ENCODE peak calls at places on chromosomes 6 and 20, in nine cellular contexts. T is occipital lobe; H is CD4-positive, CD25-positive, alpha-beta regulatory T cell; O is AG08395; U is stimulated activated CD4-positive, alpha-beta T cell treated with anti-CD3 and anti-CD28 coated beads, Interleukin-4, amount 100 ng/mL, for 48 hours; B is stimulated activated CD8-positive, alpha-beta memory T cell treated with anti-CD3 and anti-CD28 coated beads, Interleukin-4, amount 100 ng/mL, for 24 hours; R is NCI-H1092 treated with DMSO at 0.1 percent for 48 hours; Q is nucleus accumbens; D is lung. J is an unnamed sample.

GRCh38 chr6:44646355-44646754 is 258.8 kb downstream of the CDC5L start:
- DNase-seq in D (no peak), O (peak), H (no peak), R (no peak), B (no peak), U (no peak), T (no peak), Q (no peak), J (peak)

GRCh38 chr6:52937908-52938307 is 28.4 kb upstream of the GSTA3 start:
- DNase-seq in O (peak), Q (no peak), U (no peak), T (no peak), H (no peak), B (no peak), D (no peak), R (no peak), J (peak)

GRCh38 chr6:156686429-156686939 is 90.7 kb upstream of the ARID1B start:
- DNase-seq in O (peak), D (no peak), U (peak), B (peak), Q (peak), H (peak), R (peak), T (no peak), J (peak)

GRCh38 chr6:122151768-122152167 is 247.7 kb upstream of the HSF2 start:
- DNase-seq in Q (no peak), H (no peak), U (no peak), R (no peak), B (no peak), D (no peak), O (no peak), T (no peak), J (no peak)

GRCh38 chr20:26167499-26167898 is 470.8 kb upstream of the ZNF337 start:
- DNase-seq in B (no peak), T (no peak), R (no peak), H (no peak), O (peak), U (no peak), Q (no peak), D (no peak), J (peak)

GRCh38 chr6:14283600-14284235 is 166.1 kb downstream of the CD83 start:
- DNase-seq in U (no peak), Q (no peak), B (no peak), O (no peak), T (no peak), H (no peak), R (no peak), D (no peak), J (peak)

GRCh38 chr6:104789770-104790190 is 69.9 kb downstream of the HACE1 start:
- DNase-seq in U (no peak), B (no peak), D (no peak), H (peak), Q (no peak), T (no peak), R (no peak), O (peak), J (peak)

GRCh38 chr20:11880694-11881093 is 37.0 kb upstream of the BTBD3 start:
- DNase-seq in Q (no peak), R (no peak), U (no peak), H (no peak), T (no peak), B (no peak), D (no peak), O (no peak), J (no peak)

GRCh38 chr20:46273701-46274100 is 34.6 kb downstream of the CDH22 start:
- DNase-seq in U (no peak), T (no peak), O (no peak), H (no peak), Q (no peak), B (no peak), R (no peak), D (no peak), J (no peak)

GRCh38 chr6:119333707-119334295 is 15.8 kb downstream of the MAN1A1 start:
- DNase-seq in D (no peak), Q (no peak), R (peak), O (no peak), T (no peak), U (no peak), B (no peak), H (peak), J (no peak)

GRCh38 chr6:150196942-150197745 is 54.3 kb downstream of the PPP1R14C start:
- DNase-seq in O (no peak), U (no peak), Q (no peak), T (no peak), R (no peak), B (no peak), D (no peak), H (no peak), J (no peak)

GRCh38 chr20:3173582-3174441 is 463 bp upstream of the LZTS3 start:
- DNase-seq in R (peak), H (peak), B (peak), D (peak), T (peak), Q (peak), U (peak), O (peak), J (peak)

GRCh38 chr6:4103929-4104328 is 25.0 kb upstream of the FAM217A start:
- DNase-seq in O (no peak), R (no peak), Q (no peak), H (no peak), D (no peak), U (no peak), B (no peak), T (no peak), J (no peak)